ENCODE peak calls at places on chromosome 14, in ten cellular contexts. L is left ventricle myocardium inferior, C is lung, R is uterus, I is heart left ventricle, U is tibial nerve, Y is tibial artery, B is Peyer's patch, Q is gastrocnemius medialis, N is GM12878. S is an unnamed sample.

GRCh38 chr14:33120341-33120740 is 181.7 kb downstream of the NPAS3 start:
- DNase-seq in L (no peak), C (no peak), R (no peak), I (no peak), U (no peak), Y (no peak), B (no peak), Q (no peak), N (no peak), S (no peak)

GRCh38 chr14:32542507-32542906 is 213.4 kb downstream of the AKAP6 start:
- DNase-seq in L (no peak), C (no peak), R (no peak), I (peak; percentile 33), U (no peak), Y (no peak), B (no peak), Q (no peak), N (no peak), S (no peak)

GRCh38 chr14:105070760-105071137 is 5.5 kb upstream of the GPR132 start:
- DNase-seq in L (no peak), C (no peak), R (no peak), I (no peak), U (no peak), Y (no peak), B (no peak), Q (no peak), N (peak; percentile 56), S (no peak)

GRCh38 chr14:103030741-103031565 is 26.4 kb downstream of the CDC42BPB start:
- DNase-seq in L (no peak), C (no peak), R (no peak), I (no peak), U (no peak), Y (no peak), B (peak; percentile 31), Q (no peak), N (no peak), S (no peak)

GRCh38 chr14:101241147-101241546 is 320.1 kb upstream of the DIO3 start:
- DNase-seq in L (no peak), C (no peak), R (no peak), I (no peak), U (no peak), Y (no peak), B (no peak), Q (no peak), N (no peak), S (no peak)

GRCh38 chr14:79408696-79409095 is 802.6 kb downstream of the DIO2 start:
- DNase-seq in L (no peak), C (no peak), R (no peak), I (no peak), U (no peak), Y (no peak), B (no peak), Q (no peak), N (no peak), S (no peak)

GRCh38 chr14:78950654-78951053 is 780.5 kb downstream of the NRXN3 start:
- DNase-seq in L (no peak), C (no peak), R (no peak), I (no peak), U (no peak), Y (no peak), B (no peak), Q (no peak), N (no peak), S (no peak)

GRCh38 chr14:54040851-54041250 is 84.2 kb upstream of the BMP4 start:
- DNase-seq in L (no peak), C (no peak), R (no peak), I (no peak), U (no peak), Y (no peak), B (no peak), Q (no peak), N (no peak), S (no peak)

GRCh38 chr14:86532219-86532618 is 1002.3 kb downstream of the FLRT2 start:
- DNase-seq in L (no peak), C (no peak), R (no peak), I (no peak), U (no peak), Y (no peak), B (no peak), Q (no peak), N (no peak), S (no peak)

GRCh38 chr14:106039400-106039799 is 513.0 kb downstream of the TMEM121 start:
- DNase-seq in L (no peak), C (peak; percentile 45), R (no peak), I (no peak), U (no peak), Y (no peak), B (no peak), Q (no peak), N (no peak), S (no peak)

GRCh38 chr14:24072436-24072835 is 1.1 kb downstream of the CPNE6 start:
- DNase-seq in L (no peak), C (no peak), R (no peak), I (no peak), U (no peak), Y (no peak), B (peak; percentile 72), Q (no peak), N (no peak), S (no peak)

DNA sequence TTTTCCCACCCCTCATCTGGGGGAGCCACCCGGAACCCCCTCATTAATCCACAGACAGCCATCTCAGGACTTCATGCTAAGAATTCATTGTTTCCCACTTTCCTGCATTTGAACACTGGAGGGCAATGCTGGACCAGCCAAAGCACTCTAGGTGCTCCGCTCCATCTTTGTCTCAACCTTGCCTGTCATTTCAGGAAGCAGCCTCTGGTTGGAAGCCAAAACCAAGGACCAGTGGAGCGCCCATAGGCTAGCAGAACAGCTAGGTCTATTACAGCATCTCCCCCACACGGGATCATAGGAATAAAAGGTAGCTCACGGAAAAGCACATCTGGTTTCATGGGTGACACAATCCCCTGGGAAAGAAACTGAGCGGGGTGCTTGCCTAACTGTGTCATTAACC is 197.1 kb downstream of the DAD1 start:
- DNase-seq in L (peak; percentile 34), C (peak; percentile 74), R (peak; percentile 49), I (peak; percentile 60), U (peak; percentile 54), Y (no peak), B (no peak), Q (no peak), N (peak; percentile 68), S (no peak)
- TF ChIP-seq CTCF in L (peak; percentile 77), C (peak; percentile 48), R (peak; percentile 85), I (peak; percentile 78), U (peak; percentile 77), Y (peak; percentile 59), B (peak; percentile 49), Q (peak; percentile 31), N (peak; percentile 62), S (peak; percentile 39)

GRCh38 chr14:55628426-55628825 is 48.4 kb downstream of the KTN1 start:
- DNase-seq in L (no peak), C (no peak), R (no peak), I (no peak), U (no peak), Y (no peak), B (no peak), Q (no peak), N (no peak), S (no peak)
- H3K4me1 ChIP-seq in L (peaks cover 40% of the 10 kb centered on the region), C (no peaks in the 10 kb centered on the region), R (no peaks in the 10 kb centered on the region), I (peaks cover 6% of the 10 kb centered on the region), U (no peaks in the 10 kb centered on the region), Y (no peaks in the 10 kb centered on the region), B (no peaks in the 10 kb centered on the region), Q (peaks cover 25% of the 10 kb centered on the region), N (no peaks in the 10 kb centered on the region), S (peaks cover 28% of the 10 kb centered on the region)

GRCh38 chr14:72217164-72217563 is 284.9 kb downstream of the RGS6 start:
- DNase-seq in L (no peak), C (no peak), R (no peak), I (no peak), U (no peak), Y (no peak), B (no peak), Q (no peak), N (no peak), S (no peak)

DNA sequence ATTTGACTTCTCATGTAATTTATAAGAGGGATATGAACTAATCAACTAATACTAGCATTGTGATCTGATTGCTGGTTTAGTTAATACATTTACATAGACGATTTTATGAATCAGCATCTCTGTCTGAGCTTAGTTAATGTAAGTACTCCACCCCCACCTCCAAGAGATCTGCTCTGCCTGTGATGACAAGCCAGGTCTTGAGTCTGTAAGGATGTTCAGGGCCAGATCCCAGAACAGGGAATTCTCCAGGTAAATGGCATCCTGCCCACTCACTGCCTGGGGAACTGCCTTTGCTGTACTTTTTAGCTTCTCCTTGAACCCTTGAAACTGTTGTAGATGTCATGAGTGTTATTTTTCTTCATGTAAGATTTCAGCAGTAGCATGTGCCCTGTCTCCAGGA is 289.8 kb downstream of the RGS6 start:
- DNase-seq in L (no peak), C (no peak), R (no peak), I (no peak), U (no peak), Y (no peak), B (no peak), Q (no peak), N (no peak), S (no peak)
- TF ChIP-seq CTCF in L (no peak), C (no peak), R (no peak), I (no peak), U (no peak), Y (no peak), B (no peak), Q (no peak), N (no peak), S (no peak)

DNA sequence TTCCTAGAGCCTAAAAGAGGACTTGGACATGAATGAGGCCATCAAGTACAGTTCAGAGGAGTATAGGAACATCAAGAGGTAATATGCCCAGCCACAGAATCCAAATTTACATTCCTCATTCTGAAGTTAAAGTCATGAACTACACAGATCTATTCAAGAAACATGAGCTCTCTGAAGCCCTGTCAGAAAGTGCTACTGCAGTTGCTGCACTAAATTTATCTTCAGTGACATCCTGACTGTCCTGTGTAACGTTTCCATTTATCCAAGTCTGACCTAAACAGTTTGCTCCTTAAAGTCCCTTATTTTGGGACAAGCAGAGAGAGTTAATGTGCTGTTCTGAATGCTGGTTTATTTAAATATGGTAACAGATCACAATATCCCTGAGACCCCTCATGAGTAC is 28.2 kb downstream of the NEK9 start:
- DNase-seq in L (no peak), C (no peak), R (no peak), I (no peak), U (no peak), Y (no peak), B (no peak), Q (no peak), N (no peak), S (no peak)
- H3K4me1 ChIP-seq in L (peaks cover 11% of the 10 kb centered on the region), C (no peaks in the 10 kb centered on the region), R (no peaks in the 10 kb centered on the region), I (no peaks in the 10 kb centered on the region), U (no peaks in the 10 kb centered on the region), Y (no peaks in the 10 kb centered on the region), B (no peaks in the 10 kb centered on the region), Q (peaks cover 31% of the 10 kb centered on the region), N (no peaks in the 10 kb centered on the region), S (peaks cover 15% of the 10 kb centered on the region)

S was measured in psoas muscle.